ENCODE peak calls at places on chromosomes 13 and 19, in four cellular contexts. O is activated CD4-positive, CD25-positive, alpha-beta regulatory T cell; Y is Daoy; J is IMR-90. L is an unnamed sample.

GRCh38 chr19:51441410-51442390 is 16.6 kb downstream of the SIGLEC8 start:
- DNase-seq in Y (peak; percentile 83), J (no peak), O (peak; percentile 59), L (no peak)

GRCh38 chr13:37306778-37307544 is 201.5 kb upstream of the CSNK1A1L start:
- DNase-seq in O (no peak), Y (no peak), J (peak; percentile 98), L (peak; percentile 92)

GRCh38 chr19:10102787-10103236 is 334 bp upstream of the ANGPTL6 start:
- DNase-seq in Y (no peak), J (no peak), O (no peak), L (no peak)

GRCh38 chr13:44035400-44035799 is 155.7 kb downstream of the LACC1 start:
- DNase-seq in Y (no peak), O (no peak), J (no peak), L (no peak)

GRCh38 chr19:652467-653389 is 10.3 kb downstream of the RNF126 start:
- DNase-seq in Y (no peak), J (no peak), O (no peak), L (no peak)

GRCh38 chr13:51564252-51564651 is 20.0 kb upstream of the WDFY2 start:
- DNase-seq in J (no peak), O (no peak), Y (no peak), L (no peak)

GRCh38 chr19:30103981-30104380 is 161.9 kb downstream of the URI1 start:
- DNase-seq in O (no peak), Y (no peak), J (no peak), L (no peak)

GRCh38 chr19:48735031-48735615 is 5.3 kb downstream of the RASIP1 start:
- DNase-seq in O (no peak), Y (no peak), J (no peak), L (no peak)

GRCh38 chr19:57406516-57407123 is 4.3 kb upstream of the ZNF17 start:
- DNase-seq in J (peak; percentile 45), O (peak; percentile 49), Y (peak; percentile 61), L (peak; percentile 74)

GRCh38 chr19:28553005-28553404 is 659.9 kb downstream of the UQCRFS1 start:
- DNase-seq in O (no peak), J (no peak), Y (peak; percentile 29), L (no peak)

GRCh38 chr19:32652893-32653625 is 21.9 kb downstream of the ANKRD27 start:
- DNase-seq in O (no peak), Y (no peak), J (peak; percentile 81), L (peak; percentile 26)

L was measured in SJCRH30.